ENCODE peak calls at places on chromosome 22, in ten cellular contexts. F, W, R, D, Z, C, B, M, Q and H are unnamed samples. For H3K27me3, the result is how much of the 10 kb centered on the place peaks cover.

GRCh38 chr22:47352920-47353700 is 590.7 kb downstream of the TBC1D22A start:
- DNase-seq in Q (peak), Z (no peak), R (no peak), C (peak), B (no peak), D (no peak), M (no peak), W (no peak), F (no peak), H (no peak)

GRCh38 chr22:27542602-27543001 is 259.0 kb downstream of the MN1 start:
- DNase-seq in Z (no peak), C (no peak), R (no peak), D (no peak), F (no peak), Q (no peak), M (no peak), W (no peak), B (no peak), H (no peak)

GRCh38 chr22:48188211-48188845 is 1425.9 kb downstream of the TBC1D22A start:
- DNase-seq in M (no peak), Q (no peak), F (no peak), W (no peak), C (no peak), B (no peak), D (no peak), R (no peak), Z (no peak), H (no peak)

GRCh38 chr22:48827904-48828555 is 999.6 kb downstream of the BRD1 start:
- DNase-seq in B (no peak), C (no peak), F (no peak), R (no peak), Q (no peak), Z (no peak), M (no peak), W (no peak), D (no peak), H (no peak)

GRCh38 chr22:20130739-20131592 is 638 bp upstream of the ZDHHC8 start:
- DNase-seq in F (peak), D (peak), W (peak), Q (peak), B (peak), M (peak), R (peak), C (peak), Z (peak), H (peak)

GRCh38 chr22:31075961-31076360 is 5.2 kb upstream of the SMTN start:
- DNase-seq in C (peak), Z (no peak), B (peak), R (no peak), Q (peak), W (no peak), D (peak), F (no peak), M (peak), H (peak)

GRCh38 chr22:28759861-28760560 is 12.5 kb upstream of the CCDC117 start:
- DNase-seq in W (no peak), F (no peak), M (no peak), Q (no peak), D (no peak), Z (no peak), R (peak), B (no peak), C (no peak), H (no peak)

GRCh38 chr22:24467340-24467739 is 27.8 kb upstream of the UPB1 start:
- DNase-seq in C (no peak), F (no peak), W (no peak), B (no peak), R (no peak), Q (no peak), Z (no peak), D (no peak), M (no peak), H (no peak)

GRCh38 chr22:43707650-43708049 is 104.5 kb downstream of the EFCAB6 start:
- DNase-seq in C (no peak), D (no peak), M (no peak), F (no peak), W (no peak), Q (no peak), R (no peak), Z (no peak), B (no peak), H (no peak)

GRCh38 chr22:34760276-34761008 is 305.5 kb upstream of the ISX start:
- DNase-seq in Z (no peak), B (no peak), F (no peak), M (no peak), R (no peak), Q (no peak), W (no peak), C (no peak), D (no peak), H (no peak)

GRCh38 chr22:19524170-19525115 is at the start of gene CLDN5:
- DNase-seq in B (peak), W (no peak), D (peak), M (no peak), C (peak), R (no peak), Q (no peak), Z (peak), F (no peak), H (no peak)

GRCh38 chr22:23117890-23118646 is 23.7 kb downstream of the RSPH14 start:
- DNase-seq in F (no peak), B (no peak), M (no peak), W (no peak), C (no peak), Q (no peak), D (no peak), Z (no peak), R (no peak), H (no peak)

GRCh38 chr22:49956914-49957825 is 3.4 kb upstream of the PIM3 start:
- DNase-seq in Q (peak), F (no peak), B (peak), R (peak), D (peak), M (peak), C (no peak), W (no peak), Z (no peak), H (peak)

GRCh38 chr22:50530280-50530856 is 556 bp upstream of the TYMP start:
- DNase-seq in Z (no peak), M (peak), D (peak), R (peak), Q (peak), C (peak), W (no peak), F (peak), B (peak), H (peak)

GRCh38 chr22:48803171-48803992 is 1024.3 kb downstream of the BRD1 start:
- DNase-seq in C (no peak), B (no peak), Q (no peak), D (no peak), W (no peak), M (no peak), R (no peak), F (no peak), Z (no peak), H (no peak)

GRCh38 chr22:42992886-42993479 is 22.0 kb downstream of the PACSIN2 start:
- DNase-seq in M (peak), Q (peak), R (no peak), D (no peak), B (no peak), Z (no peak), W (no peak), C (no peak), F (no peak), H (no peak)

GRCh38 chr22:41576877-41577276 is 12.8 kb downstream of the PMM1 start:
- DNase-seq in Q (peak), W (no peak), F (no peak), M (no peak), Z (peak), C (peak), R (no peak), B (peak), D (peak), H (peak)

GRCh38 chr22:29213481-29213880 is 7.8 kb downstream of the EMID1 start:
- DNase-seq in F (no peak), D (no peak), Q (no peak), C (no peak), W (no peak), M (no peak), Z (no peak), B (no peak), R (no peak), H (no peak)

GRCh38 chr22:48366056-48366455 is 1461.6 kb downstream of the BRD1 start:
- DNase-seq in F (no peak), W (no peak), B (no peak), D (no peak), C (no peak), Z (no peak), R (no peak), Q (no peak), M (peak), H (no peak)

GRCh38 chr22:29129644-29130201 is 56.9 kb downstream of the KREMEN1 start:
- DNase-seq in D (peak), M (peak), W (no peak), C (no peak), Z (peak), R (no peak), B (peak), Q (no peak), F (no peak), H (no peak)

GRCh38 chr22:19805821-19806212 is 45.2 kb downstream of the TBX1 start:
- DNase-seq in B (no peak), W (no peak), Z (no peak), D (peak), M (no peak), R (no peak), C (no peak), Q (no peak), F (no peak), H (no peak)

GRCh38 chr22:40377931-40378330 is 7.5 kb downstream of the SGSM3 start:
- DNase-seq in C (no peak), B (no peak), Q (no peak), F (no peak), Z (no peak), D (no peak), R (no peak), M (no peak), W (no peak), H (no peak)

GRCh38 chr22:46617250-46618103 is 2.7 kb upstream of the GRAMD4 start:
- DNase-seq in M (no peak), C (no peak), Z (no peak), Q (no peak), F (peak), W (no peak), D (no peak), R (no peak), B (no peak), H (no peak)

GRCh38 chr22:27792452-27793165 is 8.9 kb downstream of the MN1 start:
- DNase-seq in F (no peak), W (no peak), D (no peak), M (no peak), B (no peak), R (no peak), Q (no peak), C (no peak), Z (no peak), H (no peak)

GRCh38 chr22:17954200-17954859 is 70.0 kb downstream of the MICAL3 start:
- DNase-seq in B (no peak), Q (no peak), M (peak), Z (no peak), F (no peak), W (no peak), D (no peak), R (no peak), C (no peak), H (no peak)

GRCh38 chr22:17954860-17955587 is 69.3 kb downstream of the MICAL3 start:
- DNase-seq in C (no peak), B (no peak), D (no peak), Q (no peak), M (peak), F (no peak), Z (no peak), R (no peak), W (no peak), H (no peak)

GRCh38 chr22:17951315-17951714 is 73.0 kb downstream of the MICAL3 start:
- DNase-seq in R (no peak), D (no peak), B (no peak), F (no peak), C (no peak), M (no peak), Q (no peak), Z (peak), W (no peak), H (no peak)

GRCh38 chr22:17952273-17952801 is 72.0 kb downstream of the MICAL3 start:
- DNase-seq in F (no peak), M (peak), B (no peak), R (no peak), D (no peak), Q (no peak), C (no peak), W (no peak), Z (no peak), H (no peak)

DNA sequence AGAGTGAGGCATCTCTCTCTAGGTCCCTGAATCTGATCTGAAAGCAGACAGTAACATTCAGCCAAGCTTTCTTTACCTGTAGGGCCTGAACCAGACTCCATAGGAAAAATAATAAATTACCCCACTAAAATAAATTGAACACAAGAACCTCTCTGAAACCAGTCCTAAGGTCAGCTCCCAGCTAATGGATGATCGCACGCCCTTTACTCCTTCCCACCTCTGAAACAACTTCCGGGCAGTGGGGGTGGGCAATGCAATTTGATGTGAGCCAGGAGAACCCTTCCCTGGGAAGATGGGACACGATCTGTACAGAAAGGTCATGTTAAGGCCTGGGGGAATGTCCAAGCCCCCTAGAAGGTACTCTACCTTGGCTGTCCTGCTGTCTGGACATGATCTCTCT is 71.2 kb downstream of the MICAL3 start:
- DNase-seq in R (no peak), W (no peak), Q (no peak), Z (no peak), D (no peak), B (no peak), C (no peak), M (peak), F (no peak), H (no peak)
- H3K27ac ChIP-seq in R (no peak), W (no peak), Q (no peak), Z (no peak), D (peak), B (peak), C (no peak), M (no peak), F (no peak), H (no peak)

DNA sequence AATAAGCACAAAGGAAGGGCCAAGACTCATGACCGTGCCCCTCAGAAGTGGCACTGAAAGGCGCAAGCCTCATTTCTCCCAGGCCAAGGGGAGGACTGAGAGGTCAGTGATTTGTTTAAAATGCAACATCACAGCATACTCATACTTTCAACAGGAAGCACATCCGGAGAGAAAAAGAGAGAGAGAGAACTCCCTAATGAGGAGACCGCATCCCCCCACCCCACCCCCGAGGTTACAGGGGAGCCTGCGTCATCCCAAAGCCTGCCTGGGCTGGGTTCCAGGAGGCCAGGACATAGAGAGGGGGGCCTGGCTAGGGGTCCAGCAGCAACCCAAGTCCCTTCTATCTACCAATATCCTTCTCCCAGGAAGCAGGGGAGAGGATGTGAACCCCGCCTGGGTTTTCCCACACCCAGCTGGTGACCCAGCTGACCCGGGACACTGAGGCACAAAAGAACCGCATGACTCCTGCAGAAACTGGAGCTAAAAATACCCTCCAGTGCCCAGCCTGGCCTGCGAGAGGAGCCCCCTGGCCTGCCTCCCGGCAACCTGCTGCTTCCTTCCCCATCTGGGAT is 3.8 kb downstream of the CSNK1E start:
- DNase-seq in B (peak), R (peak), Q (peak), F (peak), M (peak), C (peak), W (peak), Z (no peak), D (peak), H (no peak)
- H3K27me3 ChIP-seq in B (under half), R (under half), Q (under half), F (under half), M (under half), C (under half), W (under half), Z (under half), D (under half), H (under half)

GRCh38 chr22:44845796-44846720 is 93.7 kb downstream of the ARHGAP8 start:
- DNase-seq in Q (no peak), Z (no peak), B (no peak), R (no peak), W (no peak), M (no peak), F (no peak), C (no peak), D (no peak), H (no peak)

GRCh38 chr22:44847380-44847779 is 95.0 kb downstream of the ARHGAP8 start:
- DNase-seq in Q (no peak), W (no peak), R (no peak), M (no peak), D (no peak), C (peak), F (no peak), Z (no peak), B (no peak), H (no peak)

GRCh38 chr22:44846726-44847275 is 94.4 kb downstream of the ARHGAP8 start:
- DNase-seq in C (no peak), B (no peak), Z (no peak), Q (no peak), W (no peak), M (no peak), R (no peak), F (no peak), D (no peak), H (peak)

GRCh38 chr22:44847892-44848291 is 95.5 kb downstream of the ARHGAP8 start:
- DNase-seq in D (no peak), B (no peak), Z (no peak), F (no peak), R (no peak), M (no peak), W (no peak), C (no peak), Q (no peak), H (no peak)

GRCh38 chr22:44845191-44845590 is 92.8 kb downstream of the ARHGAP8 start:
- DNase-seq in C (no peak), W (no peak), D (no peak), Z (no peak), B (no peak), M (no peak), F (no peak), R (no peak), Q (no peak), H (no peak)
- TF ChIP-seq CTCF in C (no peak), W (no peak), D (no peak), Z (no peak), B (no peak), M (no peak), F (no peak), R (no peak), Q (no peak), H (no peak)

GRCh38 chr22:33076368-33076767 is 18.2 kb upstream of the SYN3 start:
- DNase-seq in W (no peak), M (no peak), Q (no peak), F (peak), B (no peak), Z (peak), C (no peak), R (no peak), D (no peak), H (no peak)

GRCh38 chr22:33070600-33070999 is 12.4 kb upstream of the SYN3 start:
- DNase-seq in D (no peak), B (no peak), R (no peak), C (no peak), Q (no peak), M (no peak), Z (no peak), F (no peak), W (no peak), H (no peak)

GRCh38 chr22:33073989-33074391 is 15.8 kb upstream of the SYN3 start:
- DNase-seq in Q (no peak), B (no peak), W (no peak), M (no peak), Z (no peak), C (no peak), D (no peak), F (peak), R (no peak), H (no peak)
- H3K27ac ChIP-seq in Q (no peak), B (no peak), W (no peak), M (no peak), Z (no peak), C (no peak), D (no peak), F (no peak), R (no peak), H (no peak)

DNA sequence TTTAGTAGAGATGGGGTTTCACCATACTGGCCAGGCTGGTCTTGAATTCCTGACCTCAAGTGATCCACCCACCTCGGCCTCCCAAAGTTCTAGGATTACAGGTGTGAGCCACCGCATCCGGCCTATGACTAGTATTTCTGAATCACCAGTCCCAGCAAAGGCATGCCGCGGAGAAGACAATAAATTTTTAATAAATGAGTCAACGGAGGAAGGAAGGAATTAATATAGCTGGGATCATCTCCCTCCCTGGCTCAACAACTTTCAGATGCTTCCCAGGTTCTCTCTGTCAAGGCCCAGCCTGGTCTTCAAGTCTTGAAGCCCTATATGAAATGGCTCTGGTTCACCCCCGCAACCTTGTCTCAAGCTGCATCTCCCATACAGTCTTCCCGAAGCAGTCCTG is 45.7 kb downstream of the CYTH4 start:
- DNase-seq in R (no peak), F (peak), D (no peak), Q (no peak), C (no peak), B (no peak), M (no peak), W (peak), Z (no peak), H (no peak)
- H3K27me3 ChIP-seq in R (half or more), F (under half), D (half or more), Q (under half), C (half or more), B (under half), M (under half), W (under half), Z (half or more), H (under half)

DNA sequence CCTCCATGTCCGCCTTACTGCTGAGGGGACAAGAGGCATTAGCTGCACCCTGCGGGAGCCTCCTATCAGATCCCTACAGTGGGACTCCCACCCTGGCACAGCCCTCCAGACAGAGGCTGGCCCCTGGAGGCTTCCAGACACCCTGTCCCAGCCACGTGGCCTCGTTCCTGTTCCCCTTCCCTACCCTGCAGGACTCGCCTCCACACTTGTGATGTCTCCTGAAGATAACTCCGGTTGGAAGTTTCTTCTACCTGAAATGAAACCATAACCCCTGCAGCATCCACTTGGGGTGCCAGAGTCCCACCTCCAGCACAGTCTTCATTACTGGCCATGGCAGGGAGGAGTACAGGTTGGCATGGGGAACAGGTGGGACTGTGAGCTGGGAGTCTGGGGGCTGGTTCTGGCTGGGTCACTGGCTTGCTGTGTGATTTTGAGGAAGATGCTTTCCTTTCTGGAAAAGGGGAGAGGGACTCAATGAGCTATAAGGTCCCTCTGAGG is 4.9 kb upstream of the SH3BP1 start:
- DNase-seq in D (no peak), C (no peak), B (no peak), F (no peak), Z (no peak), W (no peak), M (no peak), R (no peak), Q (no peak), H (no peak)
- TF ChIP-seq CTCF in D (no peak), C (no peak), B (no peak), F (no peak), Z (peak), W (peak), M (no peak), R (peak), Q (no peak), H (no peak)

GRCh38 chr22:39024923-39025322 is 4.0 kb downstream of the APOBEC3D start:
- DNase-seq in Q (no peak), F (no peak), C (no peak), R (peak), D (no peak), Z (no peak), M (no peak), W (no peak), B (no peak), H (no peak)

GRCh38 chr22:39016592-39016991 is 2.5 kb downstream of the APOBEC3C start:
- DNase-seq in D (no peak), B (no peak), C (no peak), Q (no peak), M (no peak), R (no peak), F (no peak), W (no peak), Z (no peak), H (no peak)

GRCh38 chr22:39017596-39018365 is 3.1 kb upstream of the APOBEC3D start:
- DNase-seq in B (no peak), Q (no peak), D (no peak), M (no peak), R (no peak), C (no peak), W (no peak), Z (no peak), F (no peak), H (no peak)

GRCh38 chr22:39026509-39027150 is 5.7 kb downstream of the APOBEC3D start:
- DNase-seq in D (no peak), W (no peak), M (no peak), Z (no peak), F (no peak), Q (no peak), B (no peak), C (no peak), R (no peak), H (no peak)

GRCh38 chr22:39021552-39022250 is 774 bp downstream of the APOBEC3D start:
- DNase-seq in F (no peak), C (no peak), D (no peak), Z (no peak), R (no peak), B (no peak), W (no peak), Q (no peak), M (no peak), H (no peak)
- H3K27ac ChIP-seq in F (no peak), C (peak), D (peak), Z (peak), R (peak), B (peak), W (no peak), Q (peak), M (peak), H (peak)